ENCODE peak calls at places on chromosomes 4 and X, in ten cellular contexts. N, V, X, F, R, Z, M, P, O and C are unnamed samples.

GRCh38 chr4:48016141-48017107 is at the start of the genes CNGA1 and NIPAL1:
- DNase-seq in N (peak), V (peak), X (peak), F (peak), R (peak), Z (peak), M (no peak), P (peak), O (peak), C (peak)

GRCh38 chr4:73897380-73898136 is 28.4 kb downstream of the CXCL1 start:
- DNase-seq in N (no peak), V (no peak), X (peak), F (no peak), R (no peak), Z (no peak), M (no peak), P (no peak), O (no peak), C (no peak)

GRCh38 chr4:28621541-28621940 is 1760.9 kb downstream of the STIM2 start:
- DNase-seq in N (no peak), V (no peak), X (no peak), F (no peak), R (no peak), Z (no peak), M (no peak), P (no peak), O (no peak), C (no peak)

GRCh38 chr4:103895876-103896465 is 176.2 kb upstream of the TACR3 start:
- DNase-seq in N (no peak), V (no peak), X (no peak), F (no peak), R (no peak), Z (no peak), M (no peak), P (no peak), O (no peak), C (no peak)

GRCh38 chrX:133314297-133314696 is 96.1 kb upstream of the TFDP3 start:
- DNase-seq in N (no peak), V (no peak), X (no peak), F (no peak), R (no peak), Z (no peak), M (no peak), P (no peak), O (no peak), C (no peak)

GRCh38 chr4:79650217-79650616 is 242.2 kb upstream of the GK2 start:
- DNase-seq in N (no peak), V (no peak), X (no peak), F (no peak), R (no peak), Z (peak), M (no peak), P (no peak), O (no peak), C (no peak)

GRCh38 chrX:144801786-144802185 is 445.5 kb upstream of the SPANXN1 start:
- DNase-seq in N (no peak), V (no peak), X (peak), F (no peak), R (no peak), Z (no peak), M (no peak), P (peak), O (no peak), C (no peak)

GRCh38 chr4:100984901-100985300 is 362.4 kb downstream of the PPP3CA start:
- DNase-seq in N (no peak), V (no peak), X (peak), F (no peak), R (no peak), Z (no peak), M (no peak), P (peak), O (no peak), C (no peak)

GRCh38 chr4:110778526-110778925 is 155.6 kb upstream of the PITX2 start:
- DNase-seq in N (no peak), V (no peak), X (peak), F (no peak), R (no peak), Z (no peak), M (no peak), P (peak), O (no peak), C (no peak)